ENCODE peak calls at places on chromosomes 11 and 22, in seven cellular contexts. H is H9, I is IMR-90, B is mesenchymal stem cell, Z is H1, W is neuronal stem cell, N is mesendoderm. T is an unnamed sample.
A peak's percentile ranks its signal among the peaks of the same experiment; 100 is the strongest.

GRCh38 chr22:20741634-20742581 is 32.0 kb upstream of the SERPIND1 start:
- DNase-seq in H (no peak), I (peak; percentile 13), B (peak; percentile 19), Z (peak; percentile 76), W (peak; percentile 27), N (peak; percentile 47), T (peak; percentile 68)

GRCh38 chr11:128171496-128171895 is 415.9 kb downstream of the ETS1 start:
- DNase-seq in H (no peak), I (peak; percentile 20), B (no peak), Z (no peak), W (no peak), N (no peak), T (no peak)

GRCh38 chr22:37068859-37069258 is 17.3 kb downstream of the KCTD17 start:
- DNase-seq in H (peak; percentile 81), I (no peak), B (no peak), Z (peak; percentile 83), W (no peak), N (peak; percentile 66), T (no peak)

GRCh38 chr11:34624069-34624468 is 3.2 kb downstream of the EHF start:
- DNase-seq in H (no peak), I (no peak), B (no peak), Z (no peak), W (no peak), N (no peak), T (no peak)

GRCh38 chr11:77096591-77097019 is 6.0 kb upstream of the OMP start:
- DNase-seq in H (no peak), I (no peak), B (no peak), Z (no peak), W (no peak), N (no peak), T (no peak)

GRCh38 chr22:30010789-30011405 is 69.4 kb upstream of the HORMAD2 start:
- DNase-seq in H (no peak), I (peak; percentile 77), B (peak; percentile 53), Z (no peak), W (no peak), N (no peak), T (no peak)

GRCh38 chr22:46122511-46122971 is 27.8 kb upstream of the PPARA start:
- DNase-seq in H (peak; percentile 72), I (peak; percentile 46), B (peak; percentile 65), Z (peak; percentile 90), W (peak; percentile 65), N (peak; percentile 51), T (peak; percentile 80)

GRCh38 chr11:7592706-7593105 is 78.9 kb downstream of the PPFIBP2 start:
- DNase-seq in H (no peak), I (peak; percentile 37), B (peak; percentile 63), Z (no peak), W (no peak), N (no peak), T (no peak)

GRCh38 chr11:58770166-58770565 is 38.4 kb upstream of the GLYAT start:
- DNase-seq in H (no peak), I (no peak), B (no peak), Z (no peak), W (no peak), N (no peak), T (no peak)

GRCh38 chr11:123526027-123526805 is 96.1 kb downstream of the GRAMD1B start:
- DNase-seq in H (no peak), I (no peak), B (no peak), Z (no peak), W (no peak), N (no peak), T (no peak)

GRCh38 chr11:33419956-33420355 is 162.8 kb downstream of the HIPK3 start:
- DNase-seq in H (no peak), I (no peak), B (no peak), Z (no peak), W (no peak), N (no peak), T (no peak)

GRCh38 chr11:121643530-121644512 is 191.1 kb upstream of the SORL1-AS1 start:
- DNase-seq in H (peak; percentile 58), I (no peak), B (no peak), Z (no peak), W (no peak), N (peak; percentile 86), T (no peak)

GRCh38 chr11:6545917-6546605 is 49.0 kb downstream of the DNHD1 start:
- DNase-seq in H (peak; percentile 23), I (no peak), B (no peak), Z (no peak), W (no peak), N (no peak), T (no peak)

GRCh38 chr22:46750861-46751260 is 11.6 kb upstream of the TBC1D22A start:
- DNase-seq in H (no peak), I (no peak), B (no peak), Z (no peak), W (no peak), N (no peak), T (no peak)

GRCh38 chr22:44583076-44583760 is 85.2 kb upstream of the RTL6 start:
- DNase-seq in H (peak; percentile 21), I (peak; percentile 32), B (no peak), Z (no peak), W (no peak), N (no peak), T (peak; percentile 15)

GRCh38 chr22:44582016-44582415 is 84.0 kb upstream of the RTL6 start:
- DNase-seq in H (peak; percentile 18), I (no peak), B (no peak), Z (no peak), W (no peak), N (no peak), T (no peak)

GRCh38 chr22:44580176-44580575 is 82.1 kb upstream of the RTL6 start:
- DNase-seq in H (peak; percentile 19), I (no peak), B (no peak), Z (no peak), W (no peak), N (no peak), T (no peak)

GRCh38 chr22:44578516-44579230 is 80.6 kb upstream of the RTL6 start:
- DNase-seq in H (peak; percentile 19), I (no peak), B (no peak), Z (no peak), W (no peak), N (no peak), T (no peak)

DNA sequence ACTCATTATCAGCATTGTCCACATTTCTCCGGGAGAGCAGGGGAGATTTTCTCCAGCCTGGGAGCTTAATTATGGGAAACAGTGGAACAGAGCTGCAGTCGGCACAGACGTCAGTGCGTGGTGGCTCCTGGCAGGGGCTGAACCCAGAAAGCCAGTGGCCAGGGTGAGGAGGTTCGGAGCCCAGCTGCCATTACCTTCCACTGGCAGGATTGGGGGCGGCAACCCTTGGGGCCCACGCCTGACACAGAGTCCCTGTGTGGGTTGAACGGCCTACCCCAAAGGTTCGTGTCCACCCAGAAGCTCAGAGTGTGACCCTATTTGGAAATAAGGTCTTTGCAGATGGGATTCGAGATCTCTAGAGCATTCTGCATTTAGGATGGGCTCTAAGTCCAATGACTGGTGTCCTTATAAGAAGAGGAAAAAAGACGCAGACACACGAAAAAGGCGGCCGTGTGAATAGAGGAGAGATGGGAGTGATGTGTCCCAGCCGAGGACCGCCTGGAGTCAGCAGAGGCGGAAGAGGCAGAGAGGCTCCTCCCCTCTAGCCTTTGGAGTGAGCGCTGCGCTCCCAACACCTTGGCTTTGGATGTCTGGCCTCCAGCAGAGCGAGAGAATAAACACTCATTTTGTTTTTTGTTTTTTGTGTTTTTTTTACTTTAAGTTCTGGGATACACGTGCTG is 82.9 kb upstream of the RTL6 start:
- DNase-seq in H (peak; percentile 22), I (no peak), B (no peak), Z (no peak), W (no peak), N (no peak), T (no peak)
- H3K18ac ChIP-seq in H (no peak overlapping the region), I (no peak overlapping the region), B (no peak overlapping the region), Z (no peak overlapping the region), W (no peak overlapping the region), N (no peak overlapping the region), T (no peak overlapping the region)

DNA sequence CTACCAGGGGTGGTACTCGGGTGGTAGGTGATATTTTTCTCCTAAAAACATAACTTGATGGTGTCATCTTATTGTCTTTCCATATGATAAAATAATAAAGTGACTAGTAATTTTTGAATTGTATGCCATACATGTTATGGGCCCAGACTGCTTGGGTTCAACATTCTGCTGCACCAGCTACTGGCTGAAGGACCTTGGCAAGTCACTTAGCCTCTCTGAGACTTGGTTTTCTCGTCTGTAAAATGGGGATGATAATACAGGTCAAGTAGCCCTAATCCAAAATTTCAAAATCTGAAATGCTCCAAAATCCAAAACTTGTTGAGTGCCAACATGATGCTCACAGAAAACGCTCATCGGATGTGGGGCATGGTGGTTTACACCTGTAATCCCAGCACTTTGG is 35.6 kb upstream of the TFIP11 start:
- DNase-seq in H (no peak), I (no peak), B (no peak), Z (no peak), W (no peak), N (no peak), T (no peak)
- H3K18ac ChIP-seq in H (no peak overlapping the region), I (no peak overlapping the region), B (no peak overlapping the region), Z (peak overlapping the region; percentile 32), W (no peak overlapping the region), N (no peak overlapping the region), T (no peak overlapping the region)

GRCh38 chr11:133931449-133932060 is 25.2 kb downstream of the IGSF9B start:
- DNase-seq in H (no peak), I (no peak), B (no peak), Z (no peak), W (no peak), N (no peak), T (no peak)

GRCh38 chr11:133929401-133930052 is 27.2 kb downstream of the IGSF9B start:
- DNase-seq in H (no peak), I (no peak), B (no peak), Z (no peak), W (no peak), N (no peak), T (peak; percentile 11)

GRCh38 chr11:133930053-133930766 is 26.6 kb downstream of the IGSF9B start:
- DNase-seq in H (no peak), I (no peak), B (no peak), Z (no peak), W (no peak), N (no peak), T (peak; percentile 7)

GRCh38 chr11:133928628-133929059 is 28.1 kb downstream of the IGSF9B start:
- DNase-seq in H (peak; percentile 64), I (no peak), B (no peak), Z (no peak), W (no peak), N (peak; percentile 35), T (peak; percentile 67)

DNA sequence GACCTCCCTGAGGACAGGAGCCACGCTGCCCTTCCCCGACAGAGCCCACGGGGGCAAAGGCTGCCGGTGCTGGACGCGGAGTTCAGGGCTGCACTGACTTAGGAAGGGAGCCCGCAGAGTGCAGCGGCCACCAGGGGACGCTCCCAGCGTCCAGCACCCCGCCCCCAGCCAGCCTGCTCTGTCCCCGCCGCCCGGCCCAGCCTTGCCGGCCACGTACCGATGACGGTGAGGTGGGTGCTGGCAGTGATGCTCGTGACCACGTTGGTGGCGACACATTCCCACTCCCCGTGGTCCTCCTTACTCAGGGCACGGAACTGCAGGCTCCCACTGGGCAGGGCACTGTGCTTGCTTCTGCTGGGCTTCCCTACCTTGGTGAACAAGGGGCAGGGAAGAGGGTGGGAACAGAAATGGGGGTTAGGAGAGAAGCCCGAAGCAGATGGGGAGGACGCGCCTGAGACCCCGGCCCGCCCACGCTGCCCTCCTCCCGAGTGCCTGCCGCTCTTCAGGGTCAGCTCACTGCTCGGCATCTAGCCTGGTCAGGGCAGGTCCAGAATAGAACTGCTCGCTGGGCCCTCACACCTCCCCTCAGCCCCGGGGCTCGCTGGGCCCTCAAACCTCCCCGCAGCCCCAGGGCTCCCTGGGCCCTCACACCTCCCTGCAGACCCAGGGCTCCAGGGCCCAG is 25.9 kb downstream of the IGSF9B start:
- DNase-seq in H (peak; percentile 78), I (no peak), B (no peak), Z (peak; percentile 82), W (no peak), N (no peak), T (peak; percentile 60)
- H3K18ac ChIP-seq in H (no peak overlapping the region), I (no peak overlapping the region), B (no peak overlapping the region), Z (no peak overlapping the region), W (peak overlapping the region; percentile 77), N (no peak overlapping the region), T (no peak overlapping the region)

GRCh38 chr11:74492084-74492483 is 1.4 kb downstream of the LIPT2 start:
- DNase-seq in H (no peak), I (no peak), B (no peak), Z (no peak), W (no peak), N (peak; percentile 6), T (no peak)
- H3K18ac ChIP-seq in H (peak overlapping the region; percentile 2), I (no peak overlapping the region), B (no peak overlapping the region), Z (no peak overlapping the region), W (peak overlapping the region; percentile 86), N (peak overlapping the region; percentile 11), T (no peak overlapping the region)